ENCODE peak calls at places on chromosomes 16 and 17, in four cellular contexts. S is IMR-90, M is neuronal stem cell, J is H1. N is an unnamed sample.

GRCh38 chr17:79934653-79934970 is 95.4 kb upstream of the CBX4 start:
- DNase-seq in S (no peak), M (no peak), J (no peak), N (no peak)

GRCh38 chr16:2196162-2196980 is at the start of gene CASKIN1:
- DNase-seq in M (peak; percentile 56), S (no peak), J (no peak), N (no peak)

GRCh38 chr17:47621293-47622178 is 28.2 kb upstream of the KPNB1 start:
- DNase-seq in M (peak; percentile 38), S (peak; percentile 91), J (peak; percentile 41), N (peak; percentile 70)

GRCh38 chr17:3658784-3659449 is 9.5 kb downstream of the TAX1BP3 start:
- DNase-seq in J (no peak), S (no peak), M (no peak), N (no peak)

GRCh38 chr17:79082311-79083190 is 7.9 kb downstream of the ENGASE start:
- DNase-seq in S (peak; percentile 19), J (no peak), M (peak; percentile 48), N (no peak)

GRCh38 chr17:68780561-68780960 is 174.6 kb downstream of the ABCA8 start:
- DNase-seq in M (no peak), J (no peak), S (no peak), N (no peak)

GRCh38 chr17:76266244-76266938 is 1.2 kb downstream of the UBALD2 start:
- DNase-seq in J (no peak), M (no peak), S (peak; percentile 30), N (peak; percentile 33)

GRCh38 chr17:15883617-15884111 is 61.3 kb upstream of the ADORA2B start:
- DNase-seq in M (no peak), S (peak; percentile 93), J (no peak), N (peak; percentile 57)

GRCh38 chr17:49101054-49101534 is 31.5 kb upstream of the B4GALNT2 start:
- DNase-seq in S (peak; percentile 86), J (no peak), M (no peak), N (peak; percentile 29)

GRCh38 chr16:61858996-61859395 is 177.2 kb downstream of the CDH8 start:
- DNase-seq in S (no peak), M (no peak), J (no peak), N (peak; percentile 57)

GRCh38 chr17:37736428-37736827 is 8.4 kb downstream of the HNF1B start:
- DNase-seq in M (no peak), S (no peak), J (no peak), N (no peak)

GRCh38 chr16:89172901-89173628 is 1.5 kb downstream of the CDH15 start:
- DNase-seq in M (no peak), J (no peak), S (no peak), N (no peak)

GRCh38 chr17:64354396-64354795 is 36.3 kb downstream of the PECAM1 start:
- DNase-seq in S (no peak), M (no peak), J (no peak), N (no peak)

GRCh38 chr17:65101371-65101770 is 35.8 kb upstream of the RGS9 start:
- DNase-seq in J (no peak), M (no peak), S (no peak), N (no peak)

GRCh38 chr16:70348991-70349390 is 2.3 kb downstream of the DDX19A start:
- DNase-seq in M (no peak), J (no peak), S (no peak), N (no peak)

GRCh38 chr16:53482123-53482522 is 20.9 kb downstream of the AKTIP start:
- DNase-seq in S (peak; percentile 21), J (no peak), M (no peak), N (peak; percentile 59)

GRCh38 chr16:68382296-68382718 is 66.0 kb downstream of the SMPD3 start:
- DNase-seq in M (no peak), J (no peak), S (no peak), N (no peak)

GRCh38 chr17:79814966-79815835 is 18.3 kb upstream of the CBX8 start:
- DNase-seq in J (no peak), S (no peak), M (no peak), N (peak; percentile 49)

GRCh38 chr16:24045641-24046040 is 209.9 kb downstream of the PRKCB start:
- DNase-seq in S (no peak), M (peak; percentile 32), J (peak; percentile 81), N (no peak)

GRCh38 chr17:65830356-65830755 is 268.9 kb upstream of the AXIN2 start:
- DNase-seq in J (no peak), M (no peak), S (no peak), N (no peak)

GRCh38 chr16:50838165-50838564 is 96.3 kb downstream of the CYLD start:
- DNase-seq in M (no peak), J (no peak), S (no peak), N (no peak)

GRCh38 chr16:66935319-66936011 is at the start of gene CES2:
- DNase-seq in M (no peak), S (peak; percentile 29), J (no peak), N (peak; percentile 25)

GRCh38 chr16:12439443-12440232 is 364.0 kb downstream of the CPPED1 start:
- DNase-seq in S (no peak), J (no peak), M (no peak), N (no peak)

GRCh38 chr16:49836668-49837067 is 19.2 kb downstream of the ZNF423 start:
- DNase-seq in M (no peak), J (no peak), S (no peak), N (no peak)

GRCh38 chr16:15701975-15702970 is 52.2 kb downstream of the NDE1 start:
- DNase-seq in M (no peak), J (no peak), S (peak; percentile 82), N (peak; percentile 69)

GRCh38 chr17:27526603-27527002 is 70.4 kb downstream of the KSR1 start:
- DNase-seq in J (no peak), M (no peak), S (peak; percentile 61), N (no peak)

GRCh38 chr17:31190351-31190750 is 95.6 kb downstream of the NF1 start:
- DNase-seq in J (no peak), S (peak; percentile 4), M (no peak), N (no peak)

GRCh38 chr17:39742126-39742855 is 4.6 kb downstream of the GRB7 start:
- DNase-seq in S (no peak), J (no peak), M (no peak), N (no peak)

GRCh38 chr17:39754161-39754957 is 16.6 kb downstream of the GRB7 start:
- DNase-seq in S (peak; percentile 74), J (no peak), M (peak; percentile 83), N (peak; percentile 90)

DNA sequence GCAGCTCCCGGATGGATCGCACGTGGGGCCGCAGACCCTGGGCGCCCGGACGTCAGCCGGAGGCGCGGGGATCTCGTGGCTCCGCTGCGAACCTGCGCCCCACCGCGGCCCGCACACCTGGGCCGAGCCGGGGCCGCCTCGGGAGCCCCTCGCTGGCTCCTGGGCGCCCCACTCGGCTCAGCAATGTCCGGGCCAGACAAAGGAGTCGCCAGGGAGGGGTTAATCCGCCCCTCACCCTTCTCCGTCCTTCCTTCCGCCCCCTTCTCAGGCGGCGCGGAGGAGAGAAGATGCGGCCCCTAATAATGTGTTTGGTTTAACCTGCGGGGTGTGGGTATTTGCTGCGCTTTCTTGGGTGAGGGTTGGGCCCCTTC is 47.6 kb upstream of the SLC38A10 start:
- DNase-seq in M (no peak), J (no peak), S (no peak), N (no peak)
- H3K23ac ChIP-seq in M (peak overlapping the region; percentile 25), J (no peak overlapping the region), S (peak overlapping the region; percentile 99), N (no peak overlapping the region)

GRCh38 chr16:75219088-75219487 is 300 bp downstream of the CTRB1 start:
- DNase-seq in S (no peak), M (no peak), J (no peak), N (no peak)
- H2BK120ac ChIP-seq in S (no peak overlapping the region), M (no peak overlapping the region), J (no peak overlapping the region), N (peak overlapping the region; percentile 39)

GRCh38 chr16:65769055-65769465 is 597.4 kb upstream of the CDH5 start:
- DNase-seq in M (no peak), S (peak; percentile 59), J (no peak), N (peak; percentile 79)
- H3K9me3 ChIP-seq in M (peaks cover 8% of the 10 kb centered on the region), S (peaks cover 11% of the 10 kb centered on the region), J (peaks cover 23% of the 10 kb centered on the region), N (no peaks in the 10 kb centered on the region)

DNA sequence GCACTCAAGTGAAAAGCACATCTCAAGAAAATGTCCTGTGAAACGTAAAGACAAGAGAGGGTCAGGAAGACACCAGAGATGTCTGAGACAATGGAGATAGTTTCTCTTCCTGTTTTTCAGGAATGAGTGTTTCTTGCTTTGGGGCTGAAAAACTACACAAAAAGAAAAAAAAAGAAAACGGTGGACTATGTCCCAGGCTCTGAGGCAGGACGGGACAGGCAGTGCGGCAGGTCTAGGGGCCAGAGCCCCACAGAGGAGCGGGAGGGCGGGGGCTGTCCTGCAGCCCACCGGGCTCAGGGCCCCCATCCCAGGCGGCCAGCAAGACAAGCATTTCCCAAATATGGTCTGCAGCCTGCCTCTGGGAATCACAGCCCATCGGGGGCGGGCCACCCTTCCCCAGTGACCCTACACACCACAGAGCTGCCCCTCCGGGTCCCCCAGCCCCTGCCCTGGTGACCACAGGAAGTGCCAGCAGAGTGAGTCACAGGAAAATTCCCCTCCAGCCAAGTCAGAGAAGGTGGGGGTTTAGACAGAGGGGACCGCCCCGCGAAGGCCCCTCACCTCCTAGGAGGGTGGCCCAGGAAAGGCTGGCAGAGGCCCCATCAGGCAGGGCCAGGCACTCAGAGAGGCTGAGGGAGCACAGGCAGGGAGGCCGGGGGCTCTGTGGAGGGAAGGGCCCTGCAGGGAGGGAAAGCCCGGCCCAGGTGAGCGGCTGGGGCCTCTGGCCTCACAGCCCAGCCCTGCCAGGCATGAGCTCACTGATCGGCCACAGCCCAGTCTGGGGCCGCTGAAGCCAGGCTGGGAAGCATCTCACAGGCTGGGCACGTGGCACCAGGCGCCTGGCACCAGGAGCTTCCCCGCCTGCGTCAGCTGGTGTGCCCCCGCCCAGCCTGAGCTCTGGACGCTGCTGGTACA is 6.3 kb downstream of the BCAR1 start:
- DNase-seq in S (peak; percentile 98), M (peak; percentile 75), J (peak; percentile 70), N (peak; percentile 77)
- H3K23ac ChIP-seq in S (peak overlapping the region; percentile 99), M (peak overlapping the region; percentile 11), J (no peak overlapping the region), N (no peak overlapping the region)

GRCh38 chr16:28131743-28132393 is 68.4 kb upstream of the GSG1L start:
- DNase-seq in M (no peak), J (no peak), S (no peak), N (no peak)
- H2BK120ac ChIP-seq in M (no peak overlapping the region), J (no peak overlapping the region), S (no peak overlapping the region), N (no peak overlapping the region)

GRCh38 chr16:854808-855410 is 54.4 kb upstream of the GNG13 start:
- DNase-seq in M (no peak), J (no peak), S (no peak), N (no peak)
- H3K9me3 ChIP-seq in M (peaks cover 46% of the 10 kb centered on the region), J (peaks cover 94% of the 10 kb centered on the region), S (peaks cover 26% of the 10 kb centered on the region), N (peaks cover 78% of the 10 kb centered on the region)

DNA sequence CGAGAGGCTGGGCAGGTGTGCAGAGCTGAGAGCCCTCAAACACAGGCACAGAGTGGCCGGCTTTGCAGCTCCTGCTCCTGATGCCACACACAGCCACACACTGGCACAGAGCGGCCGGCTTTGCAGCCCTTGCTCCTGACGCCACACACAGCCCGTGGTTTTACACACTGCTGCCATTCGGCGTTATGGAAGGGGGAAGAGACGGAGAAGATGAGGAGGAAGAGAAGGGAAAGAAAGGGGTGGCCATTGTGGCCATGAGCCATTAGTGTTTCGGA is 26.8 kb downstream of the WSCD1 start:
- DNase-seq in S (no peak), J (no peak), M (no peak), N (no peak)
- H3K23ac ChIP-seq in S (no peak overlapping the region), J (no peak overlapping the region), M (no peak overlapping the region), N (no peak overlapping the region)

GRCh38 chr16:19374402-19374801 is 43.3 kb upstream of the TMC5 start:
- DNase-seq in J (no peak), M (no peak), S (no peak), N (no peak)
- H2BK120ac ChIP-seq in J (no peak overlapping the region), M (peak overlapping the region; percentile 56), S (no peak overlapping the region), N (no peak overlapping the region)

GRCh38 chr17:77478899-77479298 is 338.1 kb downstream of the SEC14L1 start:
- DNase-seq in S (no peak), M (no peak), J (no peak), N (no peak)
- H3K9me3 ChIP-seq in S (no peaks in the 10 kb centered on the region), M (no peaks in the 10 kb centered on the region), J (no peaks in the 10 kb centered on the region), N (no peaks in the 10 kb centered on the region)

GRCh38 chr16:5621826-5622225 is 524.2 kb upstream of the EEF2KMT start:
- DNase-seq in S (no peak), J (no peak), M (no peak), N (no peak)
- H3K23ac ChIP-seq in S (no peak overlapping the region), J (no peak overlapping the region), M (no peak overlapping the region), N (no peak overlapping the region)

N was measured in trophoblast cell.